ENCODE peak calls at places on chromosomes 13 and 19, in nine cellular contexts. One of them, this sample, is unnamed. For H3K4me1, the result is how much of the 10 kb centered on the place peaks cover.

GRCh38 chr19:16328824-16329482 is 4.3 kb downstream of the KLF2 start:
- DNase-seq in uterus: no peak
- DNase-seq in sigmoid colon: no peak
- DNase-seq in IMR-90: peak
- DNase-seq in breast epithelium: no peak
- DNase-seq in heart left ventricle: no peak
- DNase-seq in ovary: peak
- DNase-seq in tibial nerve: no peak
- DNase-seq in suprapubic skin: no peak
- DNase-seq in this sample: peak

GRCh38 chr19:51026554-51026831 is at the start of gene KLK11:
- DNase-seq in uterus: no peak
- DNase-seq in sigmoid colon: no peak
- DNase-seq in IMR-90: no peak
- DNase-seq in breast epithelium: no peak
- DNase-seq in heart left ventricle: no peak
- DNase-seq in ovary: peak
- DNase-seq in tibial nerve: no peak
- DNase-seq in suprapubic skin: no peak
- DNase-seq in this sample: no peak

GRCh38 chr19:33399081-33399744 is 25.7 kb downstream of the CEBPG start:
- DNase-seq in uterus: no peak
- DNase-seq in sigmoid colon: peak
- DNase-seq in IMR-90: no peak
- DNase-seq in breast epithelium: no peak
- DNase-seq in heart left ventricle: peak
- DNase-seq in ovary: no peak
- DNase-seq in tibial nerve: no peak
- DNase-seq in suprapubic skin: no peak
- DNase-seq in this sample: no peak

GRCh38 chr19:45477713-45478453 is 10.1 kb downstream of the FOSB start:
- DNase-seq in uterus: no peak
- DNase-seq in sigmoid colon: no peak
- DNase-seq in IMR-90: no peak
- DNase-seq in breast epithelium: no peak
- DNase-seq in heart left ventricle: no peak
- DNase-seq in ovary: no peak
- DNase-seq in tibial nerve: no peak
- DNase-seq in suprapubic skin: no peak
- DNase-seq in this sample: no peak

GRCh38 chr19:38686530-38686888 is 39.1 kb downstream of the ACTN4 start:
- DNase-seq in uterus: no peak
- DNase-seq in sigmoid colon: no peak
- DNase-seq in IMR-90: no peak
- DNase-seq in breast epithelium: no peak
- DNase-seq in heart left ventricle: no peak
- DNase-seq in ovary: no peak
- DNase-seq in tibial nerve: no peak
- DNase-seq in suprapubic skin: no peak
- DNase-seq in this sample: no peak

GRCh38 chr19:8240274-8241229 is 31.4 kb downstream of the CERS4 start:
- DNase-seq in uterus: peak
- DNase-seq in sigmoid colon: peak
- DNase-seq in IMR-90: peak
- DNase-seq in breast epithelium: peak
- DNase-seq in heart left ventricle: peak
- DNase-seq in ovary: peak
- DNase-seq in tibial nerve: peak
- DNase-seq in suprapubic skin: peak
- DNase-seq in this sample: peak

GRCh38 chr13:113904411-113904810 is 40.5 kb upstream of the GAS6 start:
- DNase-seq in uterus: peak
- DNase-seq in sigmoid colon: no peak
- DNase-seq in IMR-90: peak
- DNase-seq in breast epithelium: peak
- DNase-seq in heart left ventricle: peak
- DNase-seq in ovary: peak
- DNase-seq in tibial nerve: peak
- DNase-seq in suprapubic skin: peak
- DNase-seq in this sample: peak

GRCh38 chr13:112726018-112726767 is 36.4 kb downstream of the ATP11A start:
- DNase-seq in uterus: no peak
- DNase-seq in sigmoid colon: peak
- DNase-seq in IMR-90: no peak
- DNase-seq in breast epithelium: no peak
- DNase-seq in heart left ventricle: no peak
- DNase-seq in ovary: peak
- DNase-seq in tibial nerve: no peak
- DNase-seq in suprapubic skin: no peak
- DNase-seq in this sample: no peak

GRCh38 chr13:26557393-26558073 is at the start of gene WASF3:
- DNase-seq in uterus: peak
- DNase-seq in sigmoid colon: peak
- DNase-seq in IMR-90: peak
- DNase-seq in breast epithelium: peak
- DNase-seq in heart left ventricle: peak
- DNase-seq in ovary: peak
- DNase-seq in tibial nerve: peak
- DNase-seq in suprapubic skin: peak
- DNase-seq in this sample: peak

GRCh38 chr19:36054119-36054732 is at the start of gene THAP8:
- DNase-seq in uterus: peak
- DNase-seq in sigmoid colon: peak
- DNase-seq in IMR-90: peak
- DNase-seq in breast epithelium: peak
- DNase-seq in heart left ventricle: peak
- DNase-seq in ovary: peak
- DNase-seq in tibial nerve: peak
- DNase-seq in suprapubic skin: peak
- DNase-seq in this sample: peak

GRCh38 chr19:2167896-2168618 is 4.3 kb downstream of the DOT1L start:
- DNase-seq in uterus: peak
- DNase-seq in sigmoid colon: peak
- DNase-seq in IMR-90: peak
- DNase-seq in breast epithelium: no peak
- DNase-seq in heart left ventricle: peak
- DNase-seq in ovary: no peak
- DNase-seq in tibial nerve: peak
- DNase-seq in suprapubic skin: no peak
- DNase-seq in this sample: peak

GRCh38 chr19:2170219-2170618 is 6.5 kb downstream of the DOT1L start:
- DNase-seq in uterus: no peak
- DNase-seq in sigmoid colon: no peak
- DNase-seq in IMR-90: no peak
- DNase-seq in breast epithelium: no peak
- DNase-seq in heart left ventricle: peak
- DNase-seq in ovary: no peak
- DNase-seq in tibial nerve: no peak
- DNase-seq in suprapubic skin: no peak
- DNase-seq in this sample: peak

GRCh38 chr19:2168619-2169424 is 5.1 kb downstream of the DOT1L start:
- DNase-seq in uterus: peak
- DNase-seq in sigmoid colon: peak
- DNase-seq in IMR-90: peak
- DNase-seq in breast epithelium: peak
- DNase-seq in heart left ventricle: peak
- DNase-seq in ovary: peak
- DNase-seq in tibial nerve: peak
- DNase-seq in suprapubic skin: peak
- DNase-seq in this sample: peak

GRCh38 chr19:2164020-2164988 is 571 bp downstream of the DOT1L start:
- DNase-seq in uterus: peak
- DNase-seq in sigmoid colon: peak
- DNase-seq in IMR-90: no peak
- DNase-seq in breast epithelium: peak
- DNase-seq in heart left ventricle: no peak
- DNase-seq in ovary: no peak
- DNase-seq in tibial nerve: peak
- DNase-seq in suprapubic skin: peak
- DNase-seq in this sample: no peak

DNA sequence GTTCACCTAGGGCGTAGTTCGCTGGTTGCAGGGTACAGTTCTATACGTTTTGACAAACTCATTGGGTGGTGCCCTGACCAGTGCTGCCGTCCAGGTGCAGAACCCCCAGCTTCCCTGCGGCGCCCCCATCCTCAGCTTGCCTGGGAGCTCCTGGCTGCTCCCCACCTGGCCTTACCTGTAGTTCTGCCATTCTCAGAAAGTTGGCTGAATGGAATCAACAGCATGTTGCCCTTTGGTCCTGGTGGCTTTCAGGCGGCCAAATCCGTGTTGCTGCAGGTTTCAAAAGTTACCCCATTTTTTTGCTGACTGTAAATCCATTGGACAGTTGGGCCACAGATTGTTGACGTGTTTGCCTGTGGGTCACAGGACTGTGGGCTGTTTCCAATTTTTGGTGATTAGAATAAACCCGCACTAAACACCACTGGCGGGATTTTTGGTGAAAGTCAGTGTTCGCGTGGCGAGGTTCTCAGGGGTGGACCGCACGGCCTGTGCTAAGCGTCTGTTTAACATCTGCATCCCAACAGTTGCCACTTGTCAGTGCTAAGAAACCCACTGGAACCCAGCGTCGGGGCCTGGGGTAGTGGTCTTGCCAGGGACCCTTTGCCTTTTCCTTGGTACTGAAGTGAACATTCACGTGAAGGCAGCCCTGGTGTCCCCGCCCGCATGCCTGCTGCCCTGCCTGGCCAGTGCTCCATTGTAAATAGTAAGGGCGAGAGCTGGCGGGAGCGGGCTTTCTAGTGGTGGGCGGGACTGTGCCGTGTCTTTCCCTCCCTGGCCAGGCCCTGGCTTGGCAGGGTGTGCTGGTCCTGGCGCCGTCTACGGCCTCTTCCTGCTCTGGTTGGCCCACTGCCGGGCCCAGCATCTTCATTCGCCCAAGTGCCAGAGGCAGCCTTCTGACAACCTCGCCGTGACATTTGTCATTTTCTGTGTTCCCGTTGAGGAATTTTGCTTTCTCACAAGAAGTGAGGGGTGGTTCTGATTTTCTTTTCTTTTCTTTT is 3.3 kb downstream of the DOT1L start:
- DNase-seq in uterus: peak
- DNase-seq in sigmoid colon: peak
- DNase-seq in IMR-90: peak
- DNase-seq in breast epithelium: peak
- DNase-seq in heart left ventricle: peak
- DNase-seq in ovary: peak
- DNase-seq in tibial nerve: peak
- DNase-seq in suprapubic skin: peak
- DNase-seq in this sample: peak
- H3K4me3 ChIP-seq in uterus: no peak
- H3K4me3 ChIP-seq in sigmoid colon: no peak
- H3K4me3 ChIP-seq in IMR-90: no peak
- H3K4me3 ChIP-seq in breast epithelium: no peak
- H3K4me3 ChIP-seq in heart left ventricle: no peak
- H3K4me3 ChIP-seq in ovary: no peak
- H3K4me3 ChIP-seq in tibial nerve: no peak
- H3K4me3 ChIP-seq in suprapubic skin: peak
- H3K4me3 ChIP-seq in this sample: no peak

GRCh38 chr13:111165611-111166010 is 50.5 kb downstream of the ARHGEF7 start:
- DNase-seq in uterus: no peak
- DNase-seq in sigmoid colon: no peak
- DNase-seq in IMR-90: no peak
- DNase-seq in breast epithelium: no peak
- DNase-seq in heart left ventricle: no peak
- DNase-seq in ovary: no peak
- DNase-seq in tibial nerve: no peak
- DNase-seq in suprapubic skin: no peak
- DNase-seq in this sample: no peak

GRCh38 chr13:111168116-111168515 is 53.0 kb downstream of the ARHGEF7 start:
- DNase-seq in uterus: no peak
- DNase-seq in sigmoid colon: no peak
- DNase-seq in IMR-90: no peak
- DNase-seq in breast epithelium: no peak
- DNase-seq in heart left ventricle: no peak
- DNase-seq in ovary: no peak
- DNase-seq in tibial nerve: no peak
- DNase-seq in suprapubic skin: no peak
- DNase-seq in this sample: no peak

GRCh38 chr13:111166882-111167281 is 51.8 kb downstream of the ARHGEF7 start:
- DNase-seq in uterus: no peak
- DNase-seq in sigmoid colon: no peak
- DNase-seq in IMR-90: no peak
- DNase-seq in breast epithelium: no peak
- DNase-seq in heart left ventricle: no peak
- DNase-seq in ovary: no peak
- DNase-seq in tibial nerve: no peak
- DNase-seq in suprapubic skin: no peak
- DNase-seq in this sample: no peak

GRCh38 chr13:111167290-111167689 is 52.2 kb downstream of the ARHGEF7 start:
- DNase-seq in uterus: no peak
- DNase-seq in sigmoid colon: no peak
- DNase-seq in IMR-90: no peak
- DNase-seq in breast epithelium: no peak
- DNase-seq in heart left ventricle: no peak
- DNase-seq in ovary: no peak
- DNase-seq in tibial nerve: no peak
- DNase-seq in suprapubic skin: no peak
- DNase-seq in this sample: no peak

GRCh38 chr13:111165189-111165588 is 50.1 kb downstream of the ARHGEF7 start:
- DNase-seq in uterus: no peak
- DNase-seq in sigmoid colon: no peak
- DNase-seq in IMR-90: no peak
- DNase-seq in breast epithelium: no peak
- DNase-seq in heart left ventricle: no peak
- DNase-seq in ovary: no peak
- DNase-seq in tibial nerve: no peak
- DNase-seq in suprapubic skin: no peak
- DNase-seq in this sample: no peak
- TF ChIP-seq POLR2A in uterus: no peak
- TF ChIP-seq POLR2A in sigmoid colon: no peak
- TF ChIP-seq POLR2A in IMR-90: no peak
- TF ChIP-seq POLR2A in breast epithelium: no peak
- TF ChIP-seq POLR2A in heart left ventricle: no peak
- TF ChIP-seq POLR2A in ovary: no peak
- TF ChIP-seq POLR2A in tibial nerve: no peak
- TF ChIP-seq POLR2A in suprapubic skin: no peak
- TF ChIP-seq POLR2A in this sample: no peak

GRCh38 chr13:40564342-40564997 is 102.0 kb downstream of the FOXO1 start:
- DNase-seq in uterus: no peak
- DNase-seq in sigmoid colon: no peak
- DNase-seq in IMR-90: no peak
- DNase-seq in breast epithelium: no peak
- DNase-seq in heart left ventricle: no peak
- DNase-seq in ovary: no peak
- DNase-seq in tibial nerve: no peak
- DNase-seq in suprapubic skin: no peak
- DNase-seq in this sample: no peak
- H3K4me1 ChIP-seq in uterus: under half
- H3K4me1 ChIP-seq in sigmoid colon: under half
- H3K4me1 ChIP-seq in IMR-90: under half
- H3K4me1 ChIP-seq in breast epithelium: under half
- H3K4me1 ChIP-seq in heart left ventricle: under half
- H3K4me1 ChIP-seq in ovary: under half
- H3K4me1 ChIP-seq in tibial nerve: under half
- H3K4me1 ChIP-seq in suprapubic skin: under half
- H3K4me1 ChIP-seq in this sample: under half

GRCh38 chr19:18191640-18192062 is 1.4 kb upstream of the MPV17L2 start:
- DNase-seq in uterus: no peak
- DNase-seq in sigmoid colon: no peak
- DNase-seq in IMR-90: no peak
- DNase-seq in breast epithelium: peak
- DNase-seq in heart left ventricle: no peak
- DNase-seq in ovary: no peak
- DNase-seq in tibial nerve: no peak
- DNase-seq in suprapubic skin: no peak
- DNase-seq in this sample: no peak
- H3K4me3 ChIP-seq in uterus: peak
- H3K4me3 ChIP-seq in sigmoid colon: no peak
- H3K4me3 ChIP-seq in IMR-90: peak
- H3K4me3 ChIP-seq in breast epithelium: peak
- H3K4me3 ChIP-seq in heart left ventricle: peak
- H3K4me3 ChIP-seq in ovary: peak
- H3K4me3 ChIP-seq in tibial nerve: peak
- H3K4me3 ChIP-seq in suprapubic skin: peak
- H3K4me3 ChIP-seq in this sample: peak

This sample was measured in testis.